ENCODE peak calls at places on chromosomes 3 and 15, in nine cellular contexts. One of them, this sample, is unnamed.

GRCh38 chr15:70762469-70763119 is 764 bp downstream of the UACA start:
- DNase-seq in naive thymus-derived CD8-positive, alpha-beta T cell: no peak
- DNase-seq in NCI-H1417: peak
- DNase-seq in 8988T: no peak
- DNase-seq in fibroblast of gingiva: peak
- DNase-seq in progenitor cell of endocrine pancreas: peak
- DNase-seq in T-helper 1 cell: no peak
- DNase-seq in HTR-8/SVneo: peak
- DNase-seq in adrenal gland: peak
- DNase-seq in this sample: no peak

GRCh38 chr15:31024330-31024729 is 32.9 kb upstream of the MTMR10 start:
- DNase-seq in naive thymus-derived CD8-positive, alpha-beta T cell: no peak
- DNase-seq in NCI-H1417: no peak
- DNase-seq in 8988T: peak
- DNase-seq in fibroblast of gingiva: peak
- DNase-seq in progenitor cell of endocrine pancreas: no peak
- DNase-seq in T-helper 1 cell: no peak
- DNase-seq in HTR-8/SVneo: peak
- DNase-seq in adrenal gland: no peak
- DNase-seq in this sample: no peak

GRCh38 chr3:37163262-37164020 is 10.9 kb downstream of the LRRFIP2 start:
- DNase-seq in naive thymus-derived CD8-positive, alpha-beta T cell: no peak
- DNase-seq in NCI-H1417: no peak
- DNase-seq in 8988T: no peak
- DNase-seq in fibroblast of gingiva: peak
- DNase-seq in progenitor cell of endocrine pancreas: no peak
- DNase-seq in T-helper 1 cell: no peak
- DNase-seq in HTR-8/SVneo: no peak
- DNase-seq in adrenal gland: no peak
- DNase-seq in this sample: no peak

GRCh38 chr15:25943831-25944230 is 80.7 kb upstream of the ATP10A start:
- DNase-seq in naive thymus-derived CD8-positive, alpha-beta T cell: no peak
- DNase-seq in NCI-H1417: no peak
- DNase-seq in 8988T: no peak
- DNase-seq in fibroblast of gingiva: no peak
- DNase-seq in progenitor cell of endocrine pancreas: no peak
- DNase-seq in T-helper 1 cell: no peak
- DNase-seq in HTR-8/SVneo: no peak
- DNase-seq in adrenal gland: no peak
- DNase-seq in this sample: no peak

GRCh38 chr15:63049747-63050439 is 7.3 kb downstream of the TPM1 start:
- DNase-seq in naive thymus-derived CD8-positive, alpha-beta T cell: no peak
- DNase-seq in NCI-H1417: no peak
- DNase-seq in 8988T: no peak
- DNase-seq in fibroblast of gingiva: no peak
- DNase-seq in progenitor cell of endocrine pancreas: no peak
- DNase-seq in T-helper 1 cell: no peak
- DNase-seq in HTR-8/SVneo: no peak
- DNase-seq in adrenal gland: no peak
- DNase-seq in this sample: no peak

GRCh38 chr3:39387411-39387975 is 4.3 kb downstream of the SLC25A38 start:
- DNase-seq in naive thymus-derived CD8-positive, alpha-beta T cell: no peak
- DNase-seq in NCI-H1417: no peak
- DNase-seq in 8988T: no peak
- DNase-seq in fibroblast of gingiva: no peak
- DNase-seq in progenitor cell of endocrine pancreas: no peak
- DNase-seq in T-helper 1 cell: no peak
- DNase-seq in HTR-8/SVneo: no peak
- DNase-seq in adrenal gland: no peak
- DNase-seq in this sample: no peak

GRCh38 chr3:190521998-190522397 is 8.1 kb downstream of the IL1RAP start:
- DNase-seq in naive thymus-derived CD8-positive, alpha-beta T cell: no peak
- DNase-seq in NCI-H1417: no peak
- DNase-seq in 8988T: no peak
- DNase-seq in fibroblast of gingiva: no peak
- DNase-seq in progenitor cell of endocrine pancreas: no peak
- DNase-seq in T-helper 1 cell: no peak
- DNase-seq in HTR-8/SVneo: no peak
- DNase-seq in adrenal gland: no peak
- DNase-seq in this sample: no peak

GRCh38 chr3:16277471-16277870 is 12.5 kb downstream of the OXNAD1 start:
- DNase-seq in naive thymus-derived CD8-positive, alpha-beta T cell: no peak
- DNase-seq in NCI-H1417: no peak
- DNase-seq in 8988T: no peak
- DNase-seq in fibroblast of gingiva: peak
- DNase-seq in progenitor cell of endocrine pancreas: no peak
- DNase-seq in T-helper 1 cell: no peak
- DNase-seq in HTR-8/SVneo: no peak
- DNase-seq in adrenal gland: no peak
- DNase-seq in this sample: no peak

GRCh38 chr15:90851114-90851513 is 17.3 kb upstream of the FURIN start:
- DNase-seq in naive thymus-derived CD8-positive, alpha-beta T cell: no peak
- DNase-seq in NCI-H1417: no peak
- DNase-seq in 8988T: no peak
- DNase-seq in fibroblast of gingiva: no peak
- DNase-seq in progenitor cell of endocrine pancreas: no peak
- DNase-seq in T-helper 1 cell: peak
- DNase-seq in HTR-8/SVneo: no peak
- DNase-seq in adrenal gland: no peak
- DNase-seq in this sample: no peak

GRCh38 chr3:64157150-64158035 is 67.9 kb downstream of the PRICKLE2 start:
- DNase-seq in naive thymus-derived CD8-positive, alpha-beta T cell: no peak
- DNase-seq in NCI-H1417: peak
- DNase-seq in 8988T: no peak
- DNase-seq in fibroblast of gingiva: no peak
- DNase-seq in progenitor cell of endocrine pancreas: no peak
- DNase-seq in T-helper 1 cell: no peak
- DNase-seq in HTR-8/SVneo: no peak
- DNase-seq in adrenal gland: no peak
- DNase-seq in this sample: no peak

GRCh38 chr15:55873024-55873745 is 120.2 kb downstream of the NEDD4 start:
- DNase-seq in naive thymus-derived CD8-positive, alpha-beta T cell: no peak
- DNase-seq in NCI-H1417: no peak
- DNase-seq in 8988T: no peak
- DNase-seq in fibroblast of gingiva: no peak
- DNase-seq in progenitor cell of endocrine pancreas: no peak
- DNase-seq in T-helper 1 cell: no peak
- DNase-seq in HTR-8/SVneo: no peak
- DNase-seq in adrenal gland: peak
- DNase-seq in this sample: no peak

GRCh38 chr3:66038384-66038725 is 363 bp downstream of the MAGI1 start:
- DNase-seq in naive thymus-derived CD8-positive, alpha-beta T cell: no peak
- DNase-seq in NCI-H1417: no peak
- DNase-seq in 8988T: no peak
- DNase-seq in fibroblast of gingiva: no peak
- DNase-seq in progenitor cell of endocrine pancreas: no peak
- DNase-seq in T-helper 1 cell: no peak
- DNase-seq in HTR-8/SVneo: no peak
- DNase-seq in adrenal gland: peak
- DNase-seq in this sample: no peak

GRCh38 chr3:27629381-27629780 is 92.7 kb downstream of the EOMES start:
- DNase-seq in naive thymus-derived CD8-positive, alpha-beta T cell: no peak
- DNase-seq in NCI-H1417: no peak
- DNase-seq in 8988T: no peak
- DNase-seq in fibroblast of gingiva: no peak
- DNase-seq in progenitor cell of endocrine pancreas: no peak
- DNase-seq in T-helper 1 cell: no peak
- DNase-seq in HTR-8/SVneo: no peak
- DNase-seq in adrenal gland: no peak
- DNase-seq in this sample: no peak

GRCh38 chr3:113736548-113737089 is 9.4 kb downstream of the NAA50 start:
- DNase-seq in naive thymus-derived CD8-positive, alpha-beta T cell: peak
- DNase-seq in NCI-H1417: peak
- DNase-seq in 8988T: no peak
- DNase-seq in fibroblast of gingiva: peak
- DNase-seq in progenitor cell of endocrine pancreas: no peak
- DNase-seq in T-helper 1 cell: no peak
- DNase-seq in HTR-8/SVneo: peak
- DNase-seq in adrenal gland: peak
- DNase-seq in this sample: no peak

GRCh38 chr3:128933922-128934253 is 54.5 kb downstream of the ACAD9 start:
- DNase-seq in naive thymus-derived CD8-positive, alpha-beta T cell: no peak
- DNase-seq in NCI-H1417: no peak
- DNase-seq in 8988T: no peak
- DNase-seq in fibroblast of gingiva: no peak
- DNase-seq in progenitor cell of endocrine pancreas: no peak
- DNase-seq in T-helper 1 cell: no peak
- DNase-seq in HTR-8/SVneo: no peak
- DNase-seq in adrenal gland: no peak
- DNase-seq in this sample: no peak

GRCh38 chr15:74315626-74316025 is 51.8 kb downstream of the CYP11A1 start:
- DNase-seq in naive thymus-derived CD8-positive, alpha-beta T cell: peak
- DNase-seq in NCI-H1417: no peak
- DNase-seq in 8988T: no peak
- DNase-seq in fibroblast of gingiva: no peak
- DNase-seq in progenitor cell of endocrine pancreas: no peak
- DNase-seq in T-helper 1 cell: no peak
- DNase-seq in HTR-8/SVneo: no peak
- DNase-seq in adrenal gland: no peak
- DNase-seq in this sample: no peak

GRCh38 chr3:108090066-108090700 is 648 bp downstream of the CD47 start:
- DNase-seq in naive thymus-derived CD8-positive, alpha-beta T cell: peak
- DNase-seq in NCI-H1417: no peak
- DNase-seq in 8988T: peak
- DNase-seq in fibroblast of gingiva: peak
- DNase-seq in progenitor cell of endocrine pancreas: no peak
- DNase-seq in T-helper 1 cell: peak
- DNase-seq in HTR-8/SVneo: peak
- DNase-seq in adrenal gland: peak
- DNase-seq in this sample: no peak

GRCh38 chr3:128372281-128372680 is 94.4 kb downstream of the DNAJB8 start:
- DNase-seq in naive thymus-derived CD8-positive, alpha-beta T cell: no peak
- DNase-seq in NCI-H1417: no peak
- DNase-seq in 8988T: no peak
- DNase-seq in fibroblast of gingiva: no peak
- DNase-seq in progenitor cell of endocrine pancreas: no peak
- DNase-seq in T-helper 1 cell: no peak
- DNase-seq in HTR-8/SVneo: no peak
- DNase-seq in adrenal gland: no peak
- DNase-seq in this sample: no peak

GRCh38 chr3:58206406-58207011 is 4.3 kb downstream of the DNASE1L3 start:
- DNase-seq in naive thymus-derived CD8-positive, alpha-beta T cell: no peak
- DNase-seq in NCI-H1417: no peak
- DNase-seq in 8988T: no peak
- DNase-seq in fibroblast of gingiva: peak
- DNase-seq in progenitor cell of endocrine pancreas: no peak
- DNase-seq in T-helper 1 cell: no peak
- DNase-seq in HTR-8/SVneo: peak
- DNase-seq in adrenal gland: peak
- DNase-seq in this sample: no peak

GRCh38 chr3:126526668-126527005 is 2.7 kb downstream of the CHST13 start:
- DNase-seq in naive thymus-derived CD8-positive, alpha-beta T cell: no peak
- DNase-seq in NCI-H1417: no peak
- DNase-seq in 8988T: no peak
- DNase-seq in fibroblast of gingiva: no peak
- DNase-seq in progenitor cell of endocrine pancreas: no peak
- DNase-seq in T-helper 1 cell: no peak
- DNase-seq in HTR-8/SVneo: no peak
- DNase-seq in adrenal gland: no peak
- DNase-seq in this sample: no peak

GRCh38 chr3:151814588-151814987 is 672 bp downstream of the AADAC start:
- DNase-seq in naive thymus-derived CD8-positive, alpha-beta T cell: no peak
- DNase-seq in NCI-H1417: no peak
- DNase-seq in 8988T: no peak
- DNase-seq in fibroblast of gingiva: no peak
- DNase-seq in progenitor cell of endocrine pancreas: no peak
- DNase-seq in T-helper 1 cell: no peak
- DNase-seq in HTR-8/SVneo: no peak
- DNase-seq in adrenal gland: peak
- DNase-seq in this sample: no peak

GRCh38 chr3:190718691-190719090 is 143.8 kb downstream of the GMNC start:
- DNase-seq in naive thymus-derived CD8-positive, alpha-beta T cell: no peak
- DNase-seq in NCI-H1417: no peak
- DNase-seq in 8988T: no peak
- DNase-seq in fibroblast of gingiva: peak
- DNase-seq in progenitor cell of endocrine pancreas: no peak
- DNase-seq in T-helper 1 cell: no peak
- DNase-seq in HTR-8/SVneo: peak
- DNase-seq in adrenal gland: no peak
- DNase-seq in this sample: no peak

GRCh38 chr3:138219255-138219654 is 32.2 kb downstream of the ARMC8 start:
- DNase-seq in naive thymus-derived CD8-positive, alpha-beta T cell: no peak
- DNase-seq in NCI-H1417: no peak
- DNase-seq in 8988T: no peak
- DNase-seq in fibroblast of gingiva: no peak
- DNase-seq in progenitor cell of endocrine pancreas: no peak
- DNase-seq in T-helper 1 cell: no peak
- DNase-seq in HTR-8/SVneo: no peak
- DNase-seq in adrenal gland: no peak
- DNase-seq in this sample: no peak

GRCh38 chr15:29115093-29115991 is 154.3 kb downstream of the NSMCE3 start:
- DNase-seq in naive thymus-derived CD8-positive, alpha-beta T cell: no peak
- DNase-seq in NCI-H1417: no peak
- DNase-seq in 8988T: peak
- DNase-seq in fibroblast of gingiva: no peak
- DNase-seq in progenitor cell of endocrine pancreas: peak
- DNase-seq in T-helper 1 cell: no peak
- DNase-seq in HTR-8/SVneo: no peak
- DNase-seq in adrenal gland: no peak
- DNase-seq in this sample: no peak

GRCh38 chr3:52490035-52490937 is 4.9 kb upstream of the STAB1 start:
- DNase-seq in naive thymus-derived CD8-positive, alpha-beta T cell: no peak
- DNase-seq in NCI-H1417: no peak
- DNase-seq in 8988T: no peak
- DNase-seq in fibroblast of gingiva: no peak
- DNase-seq in progenitor cell of endocrine pancreas: no peak
- DNase-seq in T-helper 1 cell: no peak
- DNase-seq in HTR-8/SVneo: no peak
- DNase-seq in adrenal gland: no peak
- DNase-seq in this sample: no peak

GRCh38 chr3:194174980-194175379 is 39.0 kb downstream of the HES1 start:
- DNase-seq in naive thymus-derived CD8-positive, alpha-beta T cell: no peak
- DNase-seq in NCI-H1417: no peak
- DNase-seq in 8988T: no peak
- DNase-seq in fibroblast of gingiva: no peak
- DNase-seq in progenitor cell of endocrine pancreas: no peak
- DNase-seq in T-helper 1 cell: no peak
- DNase-seq in HTR-8/SVneo: no peak
- DNase-seq in adrenal gland: no peak
- DNase-seq in this sample: no peak